ENCODE peak calls at places on chromosomes 16 and 17, in four cellular contexts. One of them, this sample, is unnamed.

GRCh38 chr17:76270770-76271668 is 5.9 kb downstream of the UBALD2 start:
- DNase-seq in fibroblast of lung: no peak
- DNase-seq in keratinocyte: no peak
- DNase-seq in CD4-positive, CD25-positive, alpha-beta regulatory T cell: peak; percentile 40
- DNase-seq in this sample: no peak

GRCh38 chr16:81071816-81072215 is 5.2 kb downstream of the C16orf46 start:
- DNase-seq in fibroblast of lung: no peak
- DNase-seq in keratinocyte: peak; percentile 17
- DNase-seq in CD4-positive, CD25-positive, alpha-beta regulatory T cell: peak; percentile 20
- DNase-seq in this sample: no peak

GRCh38 chr17:29972277-29972676 is 30.8 kb downstream of the EFCAB5 start:
- DNase-seq in fibroblast of lung: no peak
- DNase-seq in keratinocyte: no peak
- DNase-seq in CD4-positive, CD25-positive, alpha-beta regulatory T cell: no peak
- DNase-seq in this sample: no peak

GRCh38 chr17:37124074-37124824 is 175.5 kb downstream of the AATF start:
- DNase-seq in fibroblast of lung: peak; percentile 40
- DNase-seq in keratinocyte: no peak
- DNase-seq in CD4-positive, CD25-positive, alpha-beta regulatory T cell: no peak
- DNase-seq in this sample: no peak

GRCh38 chr17:61139219-61139618 is 260.4 kb upstream of the TBX2 start:
- DNase-seq in fibroblast of lung: peak; percentile 83
- DNase-seq in keratinocyte: no peak
- DNase-seq in CD4-positive, CD25-positive, alpha-beta regulatory T cell: peak; percentile 87
- DNase-seq in this sample: no peak

GRCh38 chr17:35537569-35538209 is at the start of gene SLFN12L:
- DNase-seq in fibroblast of lung: no peak
- DNase-seq in keratinocyte: no peak
- DNase-seq in CD4-positive, CD25-positive, alpha-beta regulatory T cell: peak; percentile 95
- DNase-seq in this sample: no peak

GRCh38 chr17:15298176-15298575 is 33.0 kb upstream of the PMP22 start:
- DNase-seq in fibroblast of lung: peak; percentile 12
- DNase-seq in keratinocyte: no peak
- DNase-seq in CD4-positive, CD25-positive, alpha-beta regulatory T cell: no peak
- DNase-seq in this sample: no peak

GRCh38 chr17:82868715-82869131 is 28.9 kb upstream of the ZNF750 start:
- DNase-seq in fibroblast of lung: no peak
- DNase-seq in keratinocyte: no peak
- DNase-seq in CD4-positive, CD25-positive, alpha-beta regulatory T cell: no peak
- DNase-seq in this sample: no peak

GRCh38 chr16:73432794-73433455 is 385.0 kb upstream of the ZFHX3 start:
- DNase-seq in fibroblast of lung: no peak
- DNase-seq in keratinocyte: no peak
- DNase-seq in CD4-positive, CD25-positive, alpha-beta regulatory T cell: no peak
- DNase-seq in this sample: no peak

GRCh38 chr16:48421741-48422140 is 36.5 kb upstream of the SIAH1 start:
- DNase-seq in fibroblast of lung: peak; percentile 33
- DNase-seq in keratinocyte: no peak
- DNase-seq in CD4-positive, CD25-positive, alpha-beta regulatory T cell: no peak
- DNase-seq in this sample: no peak

GRCh38 chr17:29107933-29108805 is 65.2 kb downstream of the PIPOX start:
- DNase-seq in fibroblast of lung: peak; percentile 12
- DNase-seq in keratinocyte: no peak
- DNase-seq in CD4-positive, CD25-positive, alpha-beta regulatory T cell: no peak
- DNase-seq in this sample: no peak

GRCh38 chr16:15972046-15972868 is 22.8 kb downstream of the ABCC1 start:
- DNase-seq in fibroblast of lung: no peak
- DNase-seq in keratinocyte: no peak
- DNase-seq in CD4-positive, CD25-positive, alpha-beta regulatory T cell: no peak
- DNase-seq in this sample: no peak

GRCh38 chr16:67649494-67649931 is 4.6 kb downstream of the CARMIL2 start:
- DNase-seq in fibroblast of lung: no peak
- DNase-seq in keratinocyte: no peak
- DNase-seq in CD4-positive, CD25-positive, alpha-beta regulatory T cell: no peak
- DNase-seq in this sample: peak; percentile 62
- H3K36me3 ChIP-seq in fibroblast of lung: no peaks in the 10 kb centered on the region
- H3K36me3 ChIP-seq in keratinocyte: no peaks in the 10 kb centered on the region
- H3K36me3 ChIP-seq in CD4-positive, CD25-positive, alpha-beta regulatory T cell: peaks cover 51% of the 10 kb centered on the region
- H3K36me3 ChIP-seq in this sample: no peaks in the 10 kb centered on the region

DNA sequence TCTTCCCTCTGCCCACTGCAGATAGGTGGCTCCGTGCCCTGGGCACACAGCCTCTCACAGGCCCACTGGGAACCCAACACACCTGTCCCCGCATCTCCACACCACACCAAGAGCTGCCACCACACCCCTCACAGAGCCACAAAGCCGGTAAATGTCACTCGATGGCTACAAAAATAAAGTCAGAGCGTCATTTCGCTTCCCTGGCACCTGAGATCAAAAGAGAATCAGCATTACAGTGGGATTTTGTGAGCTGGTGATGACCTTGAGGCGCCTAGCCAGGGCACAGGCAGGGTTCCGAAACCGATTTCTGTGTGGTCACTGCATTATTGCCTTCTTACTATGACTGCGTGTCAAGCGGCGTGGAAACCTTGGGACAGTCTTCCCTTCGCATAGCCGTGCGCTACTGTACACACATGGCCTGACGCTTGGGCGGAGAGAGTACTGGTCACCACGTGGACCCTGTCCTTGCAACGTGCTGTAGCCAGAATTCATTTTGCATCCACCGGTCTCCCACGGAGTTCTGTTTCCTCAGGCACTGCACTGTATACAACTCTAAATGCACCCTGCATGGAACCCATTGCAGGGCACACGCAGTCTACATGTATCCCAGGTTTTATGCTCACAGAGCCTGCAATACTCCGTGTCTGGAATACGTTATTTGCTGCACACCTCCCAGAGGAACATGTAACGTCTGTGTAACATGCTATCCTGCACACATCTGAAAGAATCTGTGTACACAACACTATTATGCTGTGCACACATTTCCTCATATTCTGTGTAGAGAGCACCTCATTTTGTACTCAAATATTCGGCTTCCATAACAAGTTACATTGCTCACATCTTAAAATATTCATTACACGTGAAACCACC is 5.8 kb upstream of the FOXF1 start:
- DNase-seq in fibroblast of lung: no peak
- DNase-seq in keratinocyte: no peak
- DNase-seq in CD4-positive, CD25-positive, alpha-beta regulatory T cell: no peak
- DNase-seq in this sample: no peak
- H3K27me3 ChIP-seq in fibroblast of lung: no peaks in the 10 kb centered on the region
- H3K27me3 ChIP-seq in keratinocyte: peaks cover 100% of the 10 kb centered on the region
- H3K27me3 ChIP-seq in CD4-positive, CD25-positive, alpha-beta regulatory T cell: peaks cover 35% of the 10 kb centered on the region
- H3K27me3 ChIP-seq in this sample: no peaks in the 10 kb centered on the region

DNA sequence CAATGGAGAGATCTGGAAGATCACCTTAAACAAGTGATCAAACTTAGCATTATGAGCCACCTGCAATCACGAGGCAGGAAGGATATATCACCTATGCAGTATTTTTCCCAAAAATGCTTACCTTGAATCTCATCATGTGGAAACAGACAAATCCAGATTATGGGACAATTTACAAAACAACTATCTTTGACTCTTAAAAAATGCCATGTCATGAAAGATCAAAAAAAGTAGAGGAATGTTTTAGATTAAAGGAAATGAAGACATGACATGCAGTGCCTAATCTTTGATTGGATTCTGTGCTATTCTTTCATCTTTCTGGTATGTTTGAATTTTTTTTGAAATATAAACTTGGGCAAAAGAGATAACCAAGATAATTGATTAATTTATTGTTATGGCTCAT is 95.9 kb downstream of the KPNA2 start:
- DNase-seq in fibroblast of lung: no peak
- DNase-seq in keratinocyte: no peak
- DNase-seq in CD4-positive, CD25-positive, alpha-beta regulatory T cell: no peak
- DNase-seq in this sample: no peak
- H3K36me3 ChIP-seq in fibroblast of lung: no peaks in the 10 kb centered on the region
- H3K36me3 ChIP-seq in keratinocyte: no peaks in the 10 kb centered on the region
- H3K36me3 ChIP-seq in CD4-positive, CD25-positive, alpha-beta regulatory T cell: peaks cover 11% of the 10 kb centered on the region
- H3K36me3 ChIP-seq in this sample: peaks cover 3% of the 10 kb centered on the region

GRCh38 chr16:8589293-8590160 is 784 bp downstream of the TMEM114 start:
- DNase-seq in fibroblast of lung: no peak
- DNase-seq in keratinocyte: no peak
- DNase-seq in CD4-positive, CD25-positive, alpha-beta regulatory T cell: no peak
- DNase-seq in this sample: no peak
- H3K27me3 ChIP-seq in fibroblast of lung: peaks cover 35% of the 10 kb centered on the region
- H3K27me3 ChIP-seq in keratinocyte: peaks cover 41% of the 10 kb centered on the region
- H3K27me3 ChIP-seq in CD4-positive, CD25-positive, alpha-beta regulatory T cell: peaks cover 17% of the 10 kb centered on the region
- H3K27me3 ChIP-seq in this sample: no peaks in the 10 kb centered on the region

GRCh38 chr17:42667088-42667951 is 8.2 kb downstream of the TUBG2 start:
- DNase-seq in fibroblast of lung: peak; percentile 77
- DNase-seq in keratinocyte: no peak
- DNase-seq in CD4-positive, CD25-positive, alpha-beta regulatory T cell: no peak
- DNase-seq in this sample: no peak

GRCh38 chr17:42669705-42670198 is 7.0 kb downstream of the PLEKHH3 start:
- DNase-seq in fibroblast of lung: no peak
- DNase-seq in keratinocyte: no peak
- DNase-seq in CD4-positive, CD25-positive, alpha-beta regulatory T cell: no peak
- DNase-seq in this sample: no peak

GRCh38 chr17:42670199-42670924 is 6.4 kb downstream of the PLEKHH3 start:
- DNase-seq in fibroblast of lung: no peak
- DNase-seq in keratinocyte: no peak
- DNase-seq in CD4-positive, CD25-positive, alpha-beta regulatory T cell: peak; percentile 55
- DNase-seq in this sample: no peak

GRCh38 chr17:42660692-42661345 is 1.7 kb downstream of the TUBG2 start:
- DNase-seq in fibroblast of lung: peak; percentile 67
- DNase-seq in keratinocyte: no peak
- DNase-seq in CD4-positive, CD25-positive, alpha-beta regulatory T cell: no peak
- DNase-seq in this sample: no peak

GRCh38 chr17:42665581-42666001 is 6.5 kb downstream of the TUBG2 start:
- DNase-seq in fibroblast of lung: no peak
- DNase-seq in keratinocyte: no peak
- DNase-seq in CD4-positive, CD25-positive, alpha-beta regulatory T cell: no peak
- DNase-seq in this sample: no peak
- H3K36me3 ChIP-seq in fibroblast of lung: peaks cover 23% of the 10 kb centered on the region
- H3K36me3 ChIP-seq in keratinocyte: peaks cover 35% of the 10 kb centered on the region
- H3K36me3 ChIP-seq in CD4-positive, CD25-positive, alpha-beta regulatory T cell: no peaks in the 10 kb centered on the region
- H3K36me3 ChIP-seq in this sample: no peaks in the 10 kb centered on the region

GRCh38 chr16:85845276-85845675 is 45.8 kb downstream of the COX4I1 start:
- DNase-seq in fibroblast of lung: no peak
- DNase-seq in keratinocyte: no peak
- DNase-seq in CD4-positive, CD25-positive, alpha-beta regulatory T cell: no peak
- DNase-seq in this sample: no peak
- H3K27me3 ChIP-seq in fibroblast of lung: peaks cover 16% of the 10 kb centered on the region
- H3K27me3 ChIP-seq in keratinocyte: peaks cover 3% of the 10 kb centered on the region
- H3K27me3 ChIP-seq in CD4-positive, CD25-positive, alpha-beta regulatory T cell: no peaks in the 10 kb centered on the region
- H3K27me3 ChIP-seq in this sample: no peaks in the 10 kb centered on the region

GRCh38 chr16:30430428-30430970 is 669 bp upstream of the DCTPP1 start:
- DNase-seq in fibroblast of lung: no peak
- DNase-seq in keratinocyte: no peak
- DNase-seq in CD4-positive, CD25-positive, alpha-beta regulatory T cell: no peak
- DNase-seq in this sample: no peak

GRCh38 chr16:30439720-30440348 is 5.8 kb downstream of the SEPHS2 start:
- DNase-seq in fibroblast of lung: no peak
- DNase-seq in keratinocyte: no peak
- DNase-seq in CD4-positive, CD25-positive, alpha-beta regulatory T cell: no peak
- DNase-seq in this sample: peak; percentile 65

GRCh38 chr16:30438835-30439234 is 6.8 kb downstream of the SEPHS2 start:
- DNase-seq in fibroblast of lung: no peak
- DNase-seq in keratinocyte: no peak
- DNase-seq in CD4-positive, CD25-positive, alpha-beta regulatory T cell: no peak
- DNase-seq in this sample: no peak

GRCh38 chr16:30437511-30438046 is 7.7 kb upstream of the DCTPP1 start:
- DNase-seq in fibroblast of lung: no peak
- DNase-seq in keratinocyte: no peak
- DNase-seq in CD4-positive, CD25-positive, alpha-beta regulatory T cell: no peak
- DNase-seq in this sample: no peak

GRCh38 chr16:30434852-30435251 is 5.0 kb upstream of the DCTPP1 start:
- DNase-seq in fibroblast of lung: no peak
- DNase-seq in keratinocyte: no peak
- DNase-seq in CD4-positive, CD25-positive, alpha-beta regulatory T cell: no peak
- DNase-seq in this sample: no peak
- H3K36me3 ChIP-seq in fibroblast of lung: no peaks in the 10 kb centered on the region
- H3K36me3 ChIP-seq in keratinocyte: no peaks in the 10 kb centered on the region
- H3K36me3 ChIP-seq in CD4-positive, CD25-positive, alpha-beta regulatory T cell: no peaks in the 10 kb centered on the region
- H3K36me3 ChIP-seq in this sample: no peaks in the 10 kb centered on the region

DNA sequence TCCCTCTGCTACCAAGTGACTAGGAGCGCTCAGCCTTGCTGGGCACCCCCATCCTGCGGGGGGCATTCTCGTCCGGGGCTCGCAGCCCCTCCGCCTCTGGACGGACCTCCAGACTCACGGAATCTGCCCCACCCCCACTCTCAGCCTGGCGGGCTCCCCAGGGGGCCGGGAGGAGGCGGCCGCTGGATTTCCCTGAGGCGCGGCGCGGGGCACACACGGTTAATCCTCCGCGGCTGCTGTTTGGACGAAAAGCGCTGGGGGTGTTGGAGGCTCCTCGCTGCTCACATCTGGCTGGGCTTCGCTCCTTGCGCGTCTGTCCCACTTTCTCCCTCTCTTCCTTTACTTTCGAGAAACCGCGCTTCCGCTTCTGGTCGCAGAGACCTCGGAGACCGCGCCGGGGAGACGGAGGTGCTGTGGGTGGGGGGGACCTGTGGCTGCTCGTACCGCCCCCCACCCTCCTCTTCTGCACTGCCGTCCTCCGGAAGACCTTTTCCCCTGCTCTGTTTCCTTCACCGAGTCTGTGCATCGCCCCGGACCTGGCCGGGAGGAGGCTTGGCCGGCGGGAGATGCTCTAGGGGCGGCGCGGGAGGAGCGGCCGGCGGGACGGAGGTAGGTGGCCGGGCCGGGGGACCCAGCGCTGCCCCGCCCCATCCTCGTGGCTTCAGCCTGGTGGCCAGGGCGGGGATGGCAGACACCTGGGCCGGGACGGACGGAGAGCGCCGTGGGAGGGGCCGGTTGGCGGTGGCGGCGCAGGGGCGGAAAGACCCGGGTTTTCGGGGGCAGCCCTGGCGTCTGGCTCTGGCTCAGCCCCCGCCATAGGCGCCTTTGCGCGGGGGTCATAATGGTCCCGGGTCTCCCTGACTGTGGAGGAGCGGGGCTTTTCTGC is at the start of gene C1QTNF1:
- DNase-seq in fibroblast of lung: peak; percentile 52
- DNase-seq in keratinocyte: no peak
- DNase-seq in CD4-positive, CD25-positive, alpha-beta regulatory T cell: peak; percentile 23
- DNase-seq in this sample: no peak
- H3K27me3 ChIP-seq in fibroblast of lung: peaks cover 4% of the 10 kb centered on the region
- H3K27me3 ChIP-seq in keratinocyte: peaks cover 3% of the 10 kb centered on the region
- H3K27me3 ChIP-seq in CD4-positive, CD25-positive, alpha-beta regulatory T cell: peaks cover 3% of the 10 kb centered on the region
- H3K27me3 ChIP-seq in this sample: no peaks in the 10 kb centered on the region

GRCh38 chr17:40402668-40403067 is 15.0 kb downstream of the TOP2A start:
- DNase-seq in fibroblast of lung: no peak
- DNase-seq in keratinocyte: no peak
- DNase-seq in CD4-positive, CD25-positive, alpha-beta regulatory T cell: peak; percentile 36
- DNase-seq in this sample: no peak

GRCh38 chr17:40407460-40407859 is 10.2 kb downstream of the TOP2A start:
- DNase-seq in fibroblast of lung: no peak
- DNase-seq in keratinocyte: no peak
- DNase-seq in CD4-positive, CD25-positive, alpha-beta regulatory T cell: no peak
- DNase-seq in this sample: no peak

GRCh38 chr17:40399185-40399584 is 18.5 kb downstream of the TOP2A start:
- DNase-seq in fibroblast of lung: peak; percentile 84
- DNase-seq in keratinocyte: no peak
- DNase-seq in CD4-positive, CD25-positive, alpha-beta regulatory T cell: peak; percentile 68
- DNase-seq in this sample: peak; percentile 81

GRCh38 chr17:40404003-40404402 is 13.7 kb downstream of the TOP2A start:
- DNase-seq in fibroblast of lung: no peak
- DNase-seq in keratinocyte: no peak
- DNase-seq in CD4-positive, CD25-positive, alpha-beta regulatory T cell: no peak
- DNase-seq in this sample: no peak
- H3K36me3 ChIP-seq in fibroblast of lung: peaks cover 7% of the 10 kb centered on the region
- H3K36me3 ChIP-seq in keratinocyte: peaks cover 10% of the 10 kb centered on the region
- H3K36me3 ChIP-seq in CD4-positive, CD25-positive, alpha-beta regulatory T cell: no peaks in the 10 kb centered on the region
- H3K36me3 ChIP-seq in this sample: peaks cover 83% of the 10 kb centered on the region

This sample was measured in Karpas-422.